ENCODE peak calls at places on chromosome 21, in six cellular contexts. U is activated T-cell treated with anti-CD3 and anti-CD28 coated beads for 1 hour, A is GM23248, V is AG08395, W is KBM-7, Q is progenitor cell of endocrine pancreas. O is an unnamed sample.
A peak's percentile ranks its signal among the peaks of the same experiment; 100 is the strongest.

GRCh38 chr21:43347461-43347860 is 79.5 kb downstream of the SIK1 start:
- DNase-seq in U (no peak), A (no peak), V (no peak), W (no peak), Q (no peak), O (no peak)

GRCh38 chr21:42761776-42762335 is 108.4 kb downstream of the PDE9A start:
- DNase-seq in U (no peak), A (no peak), V (no peak), W (no peak), Q (no peak), O (no peak)

GRCh38 chr21:8992731-8993174 is 1528.6 kb upstream of the TPTE start:
- DNase-seq in U (no peak), A (no peak), V (no peak), W (no peak), Q (no peak), O (peak; percentile 91)

GRCh38 chr21:45317401-45318145 is 29.9 kb upstream of the POFUT2 start:
- DNase-seq in U (no peak), A (peak; percentile 87), V (peak; percentile 75), W (no peak), Q (no peak), O (no peak)

GRCh38 chr21:39263372-39263771 is 50.1 kb downstream of the BRWD1 start:
- DNase-seq in U (no peak), A (peak; percentile 65), V (peak; percentile 14), W (no peak), Q (no peak), O (no peak)

GRCh38 chr21:36395353-36396111 is 10.3 kb downstream of the CHAF1B start:
- DNase-seq in U (no peak), A (no peak), V (no peak), W (no peak), Q (no peak), O (no peak)

GRCh38 chr21:34836103-34836932 is 167.5 kb downstream of the CLIC6 start:
- DNase-seq in U (no peak), A (peak; percentile 100), V (peak; percentile 92), W (peak; percentile 35), Q (no peak), O (no peak)

GRCh38 chr21:29350246-29350779 is 51.6 kb downstream of the BACH1 start:
- DNase-seq in U (no peak), A (no peak), V (no peak), W (no peak), Q (no peak), O (no peak)

GRCh38 chr21:41164981-41165650 is 2.8 kb upstream of the BACE2 start:
- DNase-seq in U (no peak), A (peak; percentile 32), V (peak; percentile 12), W (no peak), Q (no peak), O (no peak)

GRCh38 chr21:31335957-31336738 is 7.9 kb downstream of the TIAM1 start:
- DNase-seq in U (no peak), A (peak; percentile 92), V (peak; percentile 89), W (no peak), Q (no peak), O (no peak)

GRCh38 chr21:17793675-17794123 is 25.5 kb downstream of the C21orf91 start:
- DNase-seq in U (no peak), A (peak; percentile 43), V (peak; percentile 49), W (no peak), Q (no peak), O (no peak)

GRCh38 chr21:45356251-45356650 is 48.7 kb upstream of the COL18A1 start:
- DNase-seq in U (no peak), A (no peak), V (no peak), W (no peak), Q (no peak), O (no peak)

GRCh38 chr21:16309250-16309971 is 579.6 kb downstream of the USP25 start:
- DNase-seq in U (no peak), A (no peak), V (no peak), W (no peak), Q (no peak), O (no peak)

O was measured in iPS DF 6.9.